ENCODE peak calls at places on chromosomes 2 and 18, in six cellular contexts. M is IMR-90, H is mesenchymal stem cell, E is neuronal stem cell, G is H1, K is mesendoderm. T is an unnamed sample.

GRCh38 chr2:74290466-74291216 is 52.6 kb downstream of the SLC4A5 start:
- DNase-seq in H (no peak), G (no peak), K (no peak), E (no peak), M (no peak), T (no peak)

GRCh38 chr2:25131567-25132295 is 36.6 kb downstream of the POMC start:
- DNase-seq in M (no peak), E (peak; percentile 20), G (peak; percentile 67), K (peak; percentile 46), H (peak; percentile 21), T (no peak)

GRCh38 chr18:48713302-48713701 is 174.5 kb downstream of the CTIF start:
- DNase-seq in G (no peak), E (no peak), M (no peak), K (no peak), H (no peak), T (no peak)

GRCh38 chr2:64054166-64054915 is 35.1 kb upstream of the VPS54 start:
- DNase-seq in K (no peak), G (no peak), H (no peak), M (no peak), E (no peak), T (no peak)

GRCh38 chr2:191318729-191319078 is 73.5 kb downstream of the MYO1B start:
- DNase-seq in H (peak; percentile 86), E (peak; percentile 31), K (peak; percentile 86), M (peak; percentile 85), G (no peak), T (no peak)

GRCh38 chr2:44833123-44834069 is 108.1 kb upstream of the SIX3 start:
- DNase-seq in K (no peak), E (no peak), H (no peak), G (no peak), M (peak; percentile 9), T (no peak)

GRCh38 chr18:71784777-71785176 is 759.4 kb downstream of the CBLN2 start:
- DNase-seq in G (no peak), K (peak; percentile 25), E (no peak), H (no peak), M (no peak), T (peak; percentile 30)

GRCh38 chr18:43160509-43160908 is 45.0 kb upstream of the RIT2 start:
- DNase-seq in K (no peak), M (peak; percentile 25), H (peak; percentile 8), E (no peak), G (no peak), T (no peak)

GRCh38 chr18:12973562-12974213 is 17.5 kb upstream of the CEP192 start:
- DNase-seq in H (no peak), G (no peak), E (no peak), K (no peak), M (no peak), T (no peak)

GRCh38 chr18:50803579-50803978 is 16.2 kb downstream of the MRO start:
- DNase-seq in H (no peak), K (no peak), M (no peak), G (no peak), E (no peak), T (no peak)

GRCh38 chr2:104825124-104825865 is 28.6 kb upstream of the POU3F3 start:
- DNase-seq in K (no peak), G (no peak), H (no peak), M (no peak), E (no peak), T (no peak)

GRCh38 chr2:147806846-147807245 is 38.0 kb upstream of the ACVR2A start:
- DNase-seq in E (no peak), G (no peak), H (no peak), M (peak; percentile 19), K (peak; percentile 19), T (peak; percentile 77)

GRCh38 chr2:80591233-80591632 is 286.7 kb upstream of the LRRTM1 start:
- DNase-seq in K (no peak), E (no peak), H (peak; percentile 2), G (no peak), M (no peak), T (no peak)

GRCh38 chr2:145411493-145411892 is 891.6 kb upstream of the ZEB2 start:
- DNase-seq in H (no peak), M (no peak), K (no peak), E (no peak), G (no peak), T (no peak)

GRCh38 chr18:68713131-68713530 is 1.8 kb downstream of the TMX3 start:
- DNase-seq in K (peak; percentile 49), H (no peak), E (no peak), M (no peak), G (no peak), T (no peak)

GRCh38 chr2:60071427-60071826 is 482.0 kb downstream of the BCL11A start:
- DNase-seq in H (no peak), M (no peak), K (no peak), G (no peak), E (no peak), T (no peak)

GRCh38 chr2:42132966-42133641 is 36.0 kb upstream of the EML4 start:
- DNase-seq in H (peak; percentile 95), G (peak; percentile 65), E (peak; percentile 63), K (peak; percentile 99), M (peak; percentile 98), T (peak; percentile 93)

GRCh38 chr18:21115519-21116411 is 4.2 kb upstream of the ROCK1 start:
- DNase-seq in G (no peak), K (peak; percentile 64), E (no peak), M (peak; percentile 65), H (peak; percentile 29), T (no peak)

GRCh38 chr2:3476386-3477033 is 42.8 kb downstream of the ADI1 start:
- DNase-seq in K (no peak), E (no peak), H (no peak), M (peak; percentile 59), G (no peak), T (no peak)

GRCh38 chr2:65800998-65801397 is 368.6 kb upstream of the SPRED2 start:
- DNase-seq in E (no peak), G (peak; percentile 54), H (peak; percentile 36), K (peak; percentile 53), M (peak; percentile 23), T (peak; percentile 23)

GRCh38 chr2:196566969-196567666 is 72.4 kb upstream of the CCDC150 start:
- DNase-seq in K (no peak), E (no peak), M (peak; percentile 9), G (no peak), H (no peak), T (no peak)

GRCh38 chr2:100632021-100632420 is 69.2 kb downstream of the PDCL3 start:
- DNase-seq in H (no peak), K (no peak), E (no peak), M (no peak), G (no peak), T (no peak)

GRCh38 chr18:13381907-13382682 is 163.5 kb downstream of the LDLRAD4 start:
- DNase-seq in K (no peak), H (peak; percentile 0), M (peak; percentile 21), G (no peak), E (no peak), T (peak; percentile 51)

GRCh38 chr18:21064347-21064746 is 47.3 kb downstream of the ROCK1 start:
- DNase-seq in K (peak; percentile 37), H (peak; percentile 13), M (peak; percentile 37), E (no peak), G (no peak), T (no peak)

GRCh38 chr18:61998957-61999356 is 106.2 kb upstream of the RNF152 start:
- DNase-seq in E (no peak), H (peak; percentile 79), G (no peak), K (peak; percentile 47), M (peak; percentile 94), T (peak; percentile 40)

GRCh38 chr2:27194538-27195354 is 17.1 kb upstream of the ATRAID start:
- DNase-seq in G (no peak), E (no peak), M (no peak), H (no peak), K (no peak), T (no peak)

GRCh38 chr18:22585821-22586220 is 168.1 kb upstream of the CTAGE1 start:
- DNase-seq in E (no peak), H (no peak), M (no peak), K (no peak), G (no peak), T (no peak)

GRCh38 chr2:33436083-33436482 is 40.4 kb upstream of the RASGRP3 start:
- DNase-seq in K (no peak), H (peak; percentile 56), E (no peak), G (no peak), M (no peak), T (no peak)
- H3K4me3 ChIP-seq in K (no peak overlapping the region), H (no peak overlapping the region), E (no peak overlapping the region), G (no peak overlapping the region), M (no peak overlapping the region), T (no peak overlapping the region)

GRCh38 chr18:46261799-46262198 is 157.6 kb downstream of the HAUS1 start:
- DNase-seq in K (peak; percentile 32), H (peak; percentile 21), E (no peak), G (no peak), M (peak; percentile 51), T (peak; percentile 82)
- H2BK120ac ChIP-seq in K (no peak overlapping the region), H (no peak overlapping the region), E (no peak overlapping the region), G (no peak overlapping the region), M (peak overlapping the region; percentile 73), T (no peak overlapping the region)

GRCh38 chr2:225999692-226000091 is 600.2 kb downstream of the NYAP2 start:
- DNase-seq in M (no peak), E (no peak), K (no peak), G (no peak), H (no peak), T (no peak)

GRCh38 chr2:225998125-225998524 is 598.6 kb downstream of the NYAP2 start:
- DNase-seq in G (no peak), M (no peak), H (no peak), E (no peak), K (no peak), T (peak; percentile 17)

GRCh38 chr2:225998653-225999052 is 599.1 kb downstream of the NYAP2 start:
- DNase-seq in K (peak; percentile 31), M (peak; percentile 42), E (no peak), G (no peak), H (peak; percentile 67), T (peak; percentile 13)

GRCh38 chr2:226002438-226002837 is 602.9 kb downstream of the NYAP2 start:
- DNase-seq in K (peak; percentile 89), M (peak; percentile 90), E (no peak), H (peak; percentile 97), G (no peak), T (peak; percentile 68)

GRCh38 chr2:226001716-226002115 is 602.2 kb downstream of the NYAP2 start:
- DNase-seq in K (no peak), H (peak; percentile 73), M (peak; percentile 78), G (no peak), E (no peak), T (no peak)
- H3K4me3 ChIP-seq in K (no peak overlapping the region), H (no peak overlapping the region), M (no peak overlapping the region), G (no peak overlapping the region), E (no peak overlapping the region), T (no peak overlapping the region)

DNA sequence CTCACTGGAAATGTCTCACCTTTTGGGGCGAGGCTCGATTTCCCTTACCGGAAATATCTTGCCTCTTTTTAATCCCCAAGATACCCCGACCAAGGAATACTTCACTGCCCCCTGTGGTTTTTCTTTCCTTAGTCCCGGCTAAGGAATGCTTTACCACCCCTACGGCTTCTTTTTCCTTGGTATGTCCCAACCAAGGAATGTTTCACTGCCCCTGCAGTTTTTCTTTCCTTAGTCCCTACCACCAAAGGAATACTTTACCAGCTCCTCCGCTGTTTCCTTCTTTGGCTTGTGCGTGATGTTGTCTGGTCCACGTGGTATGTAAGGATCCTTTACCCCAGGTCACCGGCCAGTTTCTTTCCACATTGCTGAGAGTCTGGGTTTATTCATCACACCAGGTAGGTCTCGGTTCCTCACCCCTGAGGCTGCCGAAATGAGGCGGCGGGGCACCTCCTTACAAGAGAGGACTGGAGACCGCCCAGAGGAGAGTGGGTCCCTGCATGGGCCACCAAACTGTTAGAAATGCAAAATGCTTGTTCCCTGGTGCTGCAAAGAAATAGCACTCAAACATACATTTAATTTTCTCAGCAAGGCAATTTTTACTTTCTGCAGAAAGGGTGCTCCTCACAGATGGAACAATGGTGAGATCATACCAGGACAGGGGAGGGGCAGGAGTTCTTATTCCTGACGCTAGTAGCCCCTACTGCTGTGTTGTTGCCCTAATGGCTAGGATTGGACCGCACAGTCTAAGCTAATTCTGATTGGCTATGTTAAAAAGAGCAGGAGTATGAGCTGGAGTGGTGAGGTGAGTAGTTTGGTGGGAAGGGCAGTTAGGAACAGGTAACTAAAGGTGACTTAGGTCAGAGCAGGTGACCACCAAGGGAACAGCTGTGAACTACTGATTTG is 33.4 kb upstream of the CLASP1 start:
- DNase-seq in M (no peak), H (no peak), G (peak; percentile 68), K (peak; percentile 23), E (no peak), T (no peak)
- H2BK120ac ChIP-seq in M (no peak overlapping the region), H (no peak overlapping the region), G (peak overlapping the region; percentile 66), K (no peak overlapping the region), E (no peak overlapping the region), T (no peak overlapping the region)